ENCODE peak calls at places on chromosome 17, in nine cellular contexts. W is fibroblast of pulmonary artery; G is cardiac fibroblast; I is tibial artery; F is prostate gland; Y is CD8-positive, alpha-beta T cell; P is BE2C; A is esophagus squamous epithelium; D is GM12865. O is an unnamed sample.

GRCh38 chr17:39062846-39063680 is 88.4 kb downstream of the PLXDC1 start:
- DNase-seq in Y (no peak), I (no peak), W (no peak), G (peak), A (no peak), P (no peak), F (peak), D (no peak), O (no peak)

GRCh38 chr17:78717431-78717980 is 64.6 kb downstream of the CYTH1 start:
- DNase-seq in G (peak), F (peak), Y (no peak), D (peak), W (peak), P (peak), A (no peak), I (no peak), O (no peak)

GRCh38 chr17:74431568-74432483 is at the start of gene GPRC5C:
- DNase-seq in W (peak), P (peak), I (peak), D (peak), Y (no peak), G (no peak), F (peak), A (no peak), O (peak)

GRCh38 chr17:38687291-38687690 is 12.5 kb upstream of the EPOP start:
- DNase-seq in F (no peak), W (peak), D (no peak), G (peak), A (no peak), Y (no peak), I (no peak), P (no peak), O (no peak)

GRCh38 chr17:39739020-39739884 is 1.5 kb downstream of the GRB7 start:
- DNase-seq in F (peak), G (peak), D (no peak), A (no peak), Y (no peak), I (no peak), P (no peak), W (no peak), O (peak)

GRCh38 chr17:75261336-75262111 is at the start of the genes GGA3 and MRPS7:
- DNase-seq in Y (peak), P (peak), I (peak), A (peak), G (peak), F (peak), D (peak), W (peak), O (peak)

GRCh38 chr17:27747462-27748359 is 52.6 kb downstream of the NOS2 start:
- DNase-seq in Y (no peak), I (no peak), W (no peak), D (no peak), P (no peak), F (no peak), G (no peak), A (no peak), O (no peak)

GRCh38 chr17:27631409-27631755 is 394 bp downstream of the LGALS9 start:
- DNase-seq in F (no peak), Y (no peak), G (no peak), W (no peak), A (no peak), P (no peak), D (peak), I (no peak), O (no peak)

GRCh38 chr17:77019955-77020379 is 120.8 kb upstream of the SEC14L1 start:
- DNase-seq in D (no peak), Y (no peak), G (no peak), P (no peak), I (no peak), W (no peak), A (no peak), F (no peak), O (no peak)

GRCh38 chr17:7561589-7562207 is at the start of gene SENP3:
- DNase-seq in G (peak), I (peak), P (peak), W (peak), F (peak), Y (peak), D (peak), A (no peak), O (peak)

GRCh38 chr17:81514735-81515529 is 2.3 kb upstream of the ACTG1 start:
- DNase-seq in F (peak), D (peak), P (peak), I (peak), Y (no peak), A (no peak), W (peak), G (peak), O (peak)

GRCh38 chr17:3989156-3989886 is 25.1 kb upstream of the ATP2A3 start:
- DNase-seq in D (no peak), W (no peak), Y (no peak), P (no peak), G (no peak), I (no peak), A (no peak), F (no peak), O (no peak)

GRCh38 chr17:28726396-28726911 is 421 bp upstream of the TLCD1 start:
- DNase-seq in W (peak), P (peak), I (peak), A (peak), D (peak), Y (peak), G (peak), F (peak), O (peak)

GRCh38 chr17:29588561-29589411 is 662 bp downstream of the GIT1 start:
- DNase-seq in A (no peak), I (no peak), G (peak), W (peak), P (no peak), Y (no peak), F (no peak), D (peak), O (no peak)

GRCh38 chr17:60134396-60135159 is 15.2 kb upstream of the CA4 start:
- DNase-seq in P (peak), W (peak), G (peak), F (no peak), D (no peak), I (peak), A (no peak), Y (no peak), O (no peak)

GRCh38 chr17:44146375-44147346 is 4.9 kb downstream of the HROB start:
- DNase-seq in I (no peak), G (no peak), A (no peak), P (no peak), W (no peak), D (no peak), F (no peak), Y (no peak), O (no peak)

GRCh38 chr17:50464121-50464520 is 4.6 kb downstream of the CHAD start:
- DNase-seq in W (no peak), F (no peak), Y (no peak), G (no peak), D (no peak), P (no peak), I (no peak), A (no peak), O (no peak)

GRCh38 chr17:740240-741055 is 8.1 kb downstream of the TLCD3A start:
- DNase-seq in F (no peak), P (no peak), G (no peak), A (no peak), Y (no peak), I (no peak), D (peak), W (no peak), O (peak)

GRCh38 chr17:77755410-77755963 is 203.0 kb upstream of the TNRC6C start:
- DNase-seq in A (no peak), I (peak), D (no peak), P (no peak), Y (no peak), W (no peak), G (no peak), F (no peak), O (no peak)

GRCh38 chr17:39711851-39712250 is 12.0 kb downstream of the ERBB2 start:
- DNase-seq in P (no peak), F (no peak), I (no peak), G (no peak), W (no peak), Y (no peak), A (no peak), D (no peak), O (no peak)

GRCh38 chr17:49318438-49318965 is 43.5 kb downstream of the ZNF652 start:
- DNase-seq in G (no peak), Y (no peak), A (no peak), P (no peak), W (no peak), D (no peak), I (no peak), F (no peak), O (no peak)

GRCh38 chr17:61009619-61010018 is 332.0 kb downstream of the BCAS3 start:
- DNase-seq in D (peak), F (no peak), W (peak), I (no peak), Y (no peak), A (no peak), P (peak), G (peak), O (no peak)

GRCh38 chr17:67260051-67260987 is 15.3 kb upstream of the HELZ start:
- DNase-seq in I (no peak), A (no peak), D (peak), G (peak), W (peak), F (peak), P (no peak), Y (no peak), O (peak)

GRCh38 chr17:50027639-50028206 is 28.2 kb upstream of the ITGA3 start:
- DNase-seq in D (no peak), F (no peak), I (peak), Y (no peak), W (peak), A (no peak), G (peak), P (peak), O (peak)

GRCh38 chr17:30449480-30449879 is 27.7 kb upstream of the GOSR1 start:
- DNase-seq in G (peak), Y (no peak), P (no peak), F (no peak), A (no peak), W (peak), D (no peak), I (peak), O (no peak)

DNA sequence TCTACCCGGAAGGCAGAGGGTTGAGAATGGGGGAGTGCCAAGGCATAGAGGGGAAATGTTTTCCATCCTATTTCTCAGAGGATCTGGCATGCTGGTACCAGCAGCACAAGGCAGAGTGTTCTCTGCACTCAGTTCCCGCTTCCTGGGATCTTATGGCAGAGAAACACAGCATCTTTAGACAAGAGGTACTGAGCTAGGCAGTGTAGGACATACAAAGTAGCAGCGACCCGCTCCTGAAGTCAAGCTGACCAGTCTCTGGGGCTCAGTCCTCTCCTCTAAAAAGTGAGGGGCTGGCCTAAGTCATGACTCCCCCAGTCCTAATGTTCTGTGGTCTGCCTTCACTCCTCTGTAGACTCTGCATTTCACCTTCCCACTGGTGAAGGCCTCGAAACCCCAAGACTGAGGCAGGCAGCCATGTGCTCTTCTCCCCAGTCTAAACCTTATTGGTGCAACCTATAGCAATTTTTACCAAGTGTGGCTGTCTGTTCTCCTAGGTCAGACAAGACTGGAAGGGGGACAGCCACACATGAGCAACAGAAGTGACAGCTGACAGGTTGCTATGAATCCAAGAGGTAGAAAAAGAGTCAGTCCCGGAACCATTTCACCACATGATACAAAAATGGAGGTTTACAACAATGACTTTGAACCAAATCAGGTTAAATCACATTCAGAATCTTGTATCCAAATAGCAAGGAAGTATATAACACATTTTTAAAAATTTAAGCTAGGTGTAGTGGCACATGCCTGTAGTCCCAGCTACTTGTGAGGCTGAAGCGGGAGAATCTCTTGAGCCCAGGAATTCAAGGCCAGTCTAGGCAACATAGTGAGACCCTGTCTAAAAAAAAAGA is 11.4 kb upstream of the TSPOAP1 start:
- DNase-seq in G (no peak), P (no peak), W (no peak), F (no peak), A (no peak), D (peak), Y (no peak), I (no peak), O (no peak)
- H3K4me3 ChIP-seq in G (no peak), P (no peak), W (no peak), F (no peak), A (no peak), D (peak), Y (peak), I (no peak), O (no peak)

GRCh38 chr17:8746501-8747236 is 2.0 kb upstream of the CCDC42 start:
- DNase-seq in P (no peak), F (no peak), A (no peak), I (no peak), W (no peak), D (peak), Y (no peak), G (no peak), O (no peak)
- TF ChIP-seq CTCF in P (no peak), F (no peak), A (no peak), I (no peak), W (no peak), D (no peak), Y (no peak), G (no peak), O (no peak)

GRCh38 chr17:18326572-18326971 is 11.5 kb downstream of the SMCR8 start:
- DNase-seq in P (no peak), I (no peak), F (no peak), W (no peak), G (no peak), D (no peak), Y (no peak), A (no peak), O (no peak)
- H3K4me3 ChIP-seq in P (no peak), I (no peak), F (no peak), W (no peak), G (no peak), D (no peak), Y (no peak), A (no peak), O (no peak)

GRCh38 chr17:18166894-18167293 is 16.7 kb upstream of the ALKBH5 start:
- DNase-seq in Y (no peak), I (no peak), D (no peak), A (no peak), W (no peak), G (no peak), P (no peak), F (no peak), O (no peak)
- TF ChIP-seq CTCF in Y (no peak), I (no peak), D (no peak), A (no peak), W (no peak), G (peak), P (no peak), F (no peak), O (no peak)

GRCh38 chr17:55845385-55845784 is 94.5 kb downstream of the PCTP start:
- DNase-seq in F (peak), G (peak), I (peak), P (peak), A (no peak), W (peak), Y (no peak), D (peak), O (peak)
- H3K4me3 ChIP-seq in F (no peak), G (peak), I (peak), P (peak), A (no peak), W (no peak), Y (no peak), D (no peak), O (no peak)

DNA sequence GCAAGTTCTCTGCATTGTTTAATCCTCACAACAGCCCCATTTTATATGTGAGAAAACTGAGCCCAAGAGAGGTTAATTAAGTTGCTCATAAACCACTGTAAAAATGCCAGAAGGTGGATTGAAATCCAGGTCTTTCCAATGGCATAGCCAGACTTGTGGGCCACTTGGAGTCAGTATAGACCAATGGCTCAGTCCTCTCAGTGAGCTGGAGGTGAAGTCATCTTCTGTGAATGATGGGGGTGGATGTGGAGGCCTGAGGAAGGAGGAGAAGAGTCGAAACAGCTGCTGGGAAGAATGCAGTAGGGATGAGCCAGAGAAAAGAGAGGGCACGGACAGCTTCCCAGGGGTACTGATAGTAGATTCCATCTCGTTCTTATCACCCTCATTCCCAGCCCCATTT is 213.4 kb downstream of the SOX9 start:
- DNase-seq in D (no peak), F (no peak), A (no peak), I (no peak), Y (no peak), P (no peak), W (peak), G (peak), O (no peak)
- TF ChIP-seq CTCF in D (no peak), F (no peak), A (no peak), I (no peak), Y (no peak), P (no peak), W (no peak), G (peak), O (no peak)

GRCh38 chr17:2814499-2815341 is 18.5 kb downstream of the RAP1GAP2 start:
- DNase-seq in G (no peak), D (peak), F (no peak), P (no peak), A (no peak), W (no peak), I (no peak), Y (peak), O (peak)
- H3K4me3 ChIP-seq in G (no peak), D (peak), F (no peak), P (no peak), A (no peak), W (no peak), I (no peak), Y (peak), O (no peak)

GRCh38 chr17:11880714-11881113 is 116.6 kb downstream of the ZNF18 start:
- DNase-seq in I (no peak), W (no peak), P (no peak), F (peak), G (peak), D (peak), A (no peak), Y (no peak), O (no peak)
- TF ChIP-seq CTCF in I (no peak), W (no peak), P (no peak), F (no peak), G (no peak), D (peak), A (peak), Y (no peak), O (no peak)